ENCODE peak calls at places on chromosomes 2 and 18, in nine cellular contexts. J, P, N, R, A, O, W, E and S are unnamed samples.

GRCh38 chr2:205994344-205994743 is 91.6 kb downstream of the INO80D start:
- DNase-seq in O (no peak), R (no peak), E (no peak), N (no peak), J (no peak), W (no peak), P (no peak), A (no peak), S (no peak)

GRCh38 chr2:70258532-70258875 is 567 bp downstream of the PCYOX1 start:
- DNase-seq in O (peak), J (peak), A (peak), R (no peak), P (no peak), N (peak), E (no peak), W (no peak), S (peak)

GRCh38 chr2:51723716-51724115 is 691.8 kb upstream of the NRXN1 start:
- DNase-seq in P (no peak), J (no peak), E (no peak), R (no peak), O (no peak), N (no peak), A (no peak), W (no peak), S (no peak)

GRCh38 chr2:199312931-199313330 is 144.8 kb downstream of the SATB2 start:
- DNase-seq in E (no peak), N (no peak), O (no peak), R (no peak), A (no peak), J (no peak), W (no peak), P (no peak), S (no peak)

GRCh38 chr2:191165190-191165643 is 14.4 kb upstream of the STAT4 start:
- DNase-seq in R (no peak), N (peak), J (peak), E (no peak), O (no peak), A (peak), P (no peak), W (no peak), S (peak)

GRCh38 chr2:29012211-29012681 is 31.1 kb downstream of the TOGARAM2 start:
- DNase-seq in P (no peak), J (no peak), A (peak), R (peak), N (no peak), W (peak), O (peak), E (peak), S (no peak)

GRCh38 chr2:235950473-235950809 is 217.7 kb downstream of the GBX2 start:
- DNase-seq in P (peak), R (no peak), W (no peak), O (no peak), J (no peak), A (no peak), N (no peak), E (no peak), S (no peak)

GRCh38 chr18:58603365-58604067 is 25.4 kb downstream of the ALPK2 start:
- DNase-seq in E (no peak), J (no peak), O (no peak), N (no peak), A (no peak), R (no peak), P (no peak), W (no peak), S (no peak)

GRCh38 chr2:55009277-55010055 is 40.8 kb downstream of the RTN4 start:
- DNase-seq in O (no peak), E (no peak), J (no peak), W (no peak), P (no peak), A (no peak), N (no peak), R (no peak), S (peak)

GRCh38 chr2:3470166-3470651 is 49.1 kb downstream of the ADI1 start:
- DNase-seq in P (no peak), N (peak), E (no peak), O (peak), R (no peak), W (no peak), J (peak), A (peak), S (peak)

GRCh38 chr2:16064719-16065118 is 124.4 kb downstream of the MYCN start:
- DNase-seq in R (no peak), A (no peak), O (no peak), P (no peak), J (no peak), W (no peak), N (no peak), E (no peak), S (no peak)

GRCh38 chr18:7084766-7085080 is 32.9 kb downstream of the LAMA1 start:
- DNase-seq in R (no peak), W (no peak), O (no peak), N (peak), P (no peak), J (peak), E (no peak), A (peak), S (no peak)

GRCh38 chr2:172889767-172890430 is 154.3 kb downstream of the RAPGEF4 start:
- DNase-seq in W (no peak), R (no peak), E (no peak), J (no peak), P (no peak), N (no peak), O (no peak), A (no peak), S (no peak)

GRCh38 chr18:26719909-26720308 is 145.6 kb downstream of the AQP4 start:
- DNase-seq in N (no peak), P (no peak), A (no peak), E (no peak), J (no peak), R (no peak), O (no peak), W (no peak), S (no peak)

GRCh38 chr2:12493031-12493513 is 223.7 kb upstream of the TRIB2 start:
- DNase-seq in P (no peak), W (peak), J (peak), E (no peak), R (peak), N (peak), O (peak), A (peak), S (no peak)

GRCh38 chr2:67825476-67825875 is 237.3 kb downstream of the C1D start:
- DNase-seq in P (no peak), W (no peak), E (no peak), N (peak), J (peak), A (peak), R (no peak), O (no peak), S (no peak)

GRCh38 chr18:36411745-36412168 is 114.2 kb downstream of the FHOD3 start:
- DNase-seq in E (no peak), R (no peak), N (peak), O (no peak), P (peak), J (peak), W (no peak), A (no peak), S (no peak)

GRCh38 chr2:191515536-191515935 is 162.4 kb upstream of the NABP1 start:
- DNase-seq in P (no peak), W (no peak), N (no peak), A (peak), R (no peak), J (no peak), O (no peak), E (no peak), S (no peak)

GRCh38 chr2:173958198-173958846 is 6.9 kb downstream of the SP3 start:
- DNase-seq in A (no peak), O (no peak), P (no peak), J (no peak), E (no peak), N (no peak), W (no peak), R (no peak), S (no peak)

GRCh38 chr2:64142817-64143153 is 1.4 kb downstream of the PELI1 start:
- DNase-seq in O (no peak), W (no peak), N (no peak), E (no peak), P (no peak), R (no peak), A (no peak), J (no peak), S (no peak)